ENCODE peak calls at places on chromosomes 11 and 22, in eight cellular contexts. One of them, this sample, is unnamed.

GRCh38 chr11:127485541-127485940 is 485.0 kb upstream of the KIRREL3 start:
- DNase-seq in tibial nerve: no peak
- DNase-seq in transverse colon: no peak
- DNase-seq in stomach: no peak
- DNase-seq in A549: no peak
- DNase-seq in SK-N-SH: no peak
- DNase-seq in sigmoid colon: no peak
- DNase-seq in ovary: no peak
- DNase-seq in this sample: peak

GRCh38 chr11:67002297-67002913 is 20.5 kb upstream of the SYT12 start:
- DNase-seq in tibial nerve: no peak
- DNase-seq in transverse colon: no peak
- DNase-seq in stomach: no peak
- DNase-seq in A549: no peak
- DNase-seq in SK-N-SH: no peak
- DNase-seq in sigmoid colon: no peak
- DNase-seq in ovary: no peak
- DNase-seq in this sample: no peak

GRCh38 chr11:63745304-63746170 is 23.0 kb downstream of the ZFTA start:
- DNase-seq in tibial nerve: no peak
- DNase-seq in transverse colon: no peak
- DNase-seq in stomach: no peak
- DNase-seq in A549: no peak
- DNase-seq in SK-N-SH: no peak
- DNase-seq in sigmoid colon: no peak
- DNase-seq in ovary: no peak
- DNase-seq in this sample: no peak

GRCh38 chr11:57751676-57752253 is at the start of gene BTBD18:
- DNase-seq in tibial nerve: no peak
- DNase-seq in transverse colon: peak
- DNase-seq in stomach: peak
- DNase-seq in A549: peak
- DNase-seq in SK-N-SH: peak
- DNase-seq in sigmoid colon: no peak
- DNase-seq in ovary: no peak
- DNase-seq in this sample: no peak

GRCh38 chr11:71263391-71263790 is 11.0 kb upstream of the SHANK2 start:
- DNase-seq in tibial nerve: no peak
- DNase-seq in transverse colon: no peak
- DNase-seq in stomach: no peak
- DNase-seq in A549: no peak
- DNase-seq in SK-N-SH: no peak
- DNase-seq in sigmoid colon: no peak
- DNase-seq in ovary: no peak
- DNase-seq in this sample: no peak

GRCh38 chr11:65436412-65437032 is 13.9 kb downstream of the NEAT1 start:
- DNase-seq in tibial nerve: peak
- DNase-seq in transverse colon: peak
- DNase-seq in stomach: peak
- DNase-seq in A549: no peak
- DNase-seq in SK-N-SH: no peak
- DNase-seq in sigmoid colon: peak
- DNase-seq in ovary: no peak
- DNase-seq in this sample: peak

GRCh38 chr11:16788141-16789060 is 50.0 kb downstream of the C11orf58 start:
- DNase-seq in tibial nerve: peak
- DNase-seq in transverse colon: peak
- DNase-seq in stomach: peak
- DNase-seq in A549: peak
- DNase-seq in SK-N-SH: peak
- DNase-seq in sigmoid colon: peak
- DNase-seq in ovary: peak
- DNase-seq in this sample: no peak

GRCh38 chr11:34348919-34349318 is 8.9 kb downstream of the ABTB2 start:
- DNase-seq in tibial nerve: no peak
- DNase-seq in transverse colon: no peak
- DNase-seq in stomach: no peak
- DNase-seq in A549: no peak
- DNase-seq in SK-N-SH: no peak
- DNase-seq in sigmoid colon: no peak
- DNase-seq in ovary: no peak
- DNase-seq in this sample: no peak

GRCh38 chr11:119814766-119815165 is 85.8 kb upstream of the NECTIN1 start:
- DNase-seq in tibial nerve: no peak
- DNase-seq in transverse colon: no peak
- DNase-seq in stomach: no peak
- DNase-seq in A549: no peak
- DNase-seq in SK-N-SH: no peak
- DNase-seq in sigmoid colon: no peak
- DNase-seq in ovary: no peak
- DNase-seq in this sample: no peak

GRCh38 chr11:128318856-128319474 is 268.4 kb downstream of the ETS1 start:
- DNase-seq in tibial nerve: no peak
- DNase-seq in transverse colon: no peak
- DNase-seq in stomach: no peak
- DNase-seq in A549: no peak
- DNase-seq in SK-N-SH: no peak
- DNase-seq in sigmoid colon: no peak
- DNase-seq in ovary: no peak
- DNase-seq in this sample: peak

GRCh38 chr11:46330154-46330886 is 16.9 kb upstream of the DGKZ start:
- DNase-seq in tibial nerve: no peak
- DNase-seq in transverse colon: no peak
- DNase-seq in stomach: no peak
- DNase-seq in A549: no peak
- DNase-seq in SK-N-SH: no peak
- DNase-seq in sigmoid colon: no peak
- DNase-seq in ovary: no peak
- DNase-seq in this sample: no peak

GRCh38 chr11:68749501-68750196 is 1.7 kb downstream of the TESMIN start:
- DNase-seq in tibial nerve: no peak
- DNase-seq in transverse colon: no peak
- DNase-seq in stomach: no peak
- DNase-seq in A549: no peak
- DNase-seq in SK-N-SH: no peak
- DNase-seq in sigmoid colon: no peak
- DNase-seq in ovary: no peak
- DNase-seq in this sample: no peak

GRCh38 chr11:35165416-35166368 is 26.7 kb downstream of the CD44 start:
- DNase-seq in tibial nerve: no peak
- DNase-seq in transverse colon: peak
- DNase-seq in stomach: peak
- DNase-seq in A549: no peak
- DNase-seq in SK-N-SH: no peak
- DNase-seq in sigmoid colon: no peak
- DNase-seq in ovary: no peak
- DNase-seq in this sample: no peak

GRCh38 chr11:40062616-40063015 is 1396.8 kb downstream of the LRRC4C start:
- DNase-seq in tibial nerve: no peak
- DNase-seq in transverse colon: no peak
- DNase-seq in stomach: no peak
- DNase-seq in A549: no peak
- DNase-seq in SK-N-SH: no peak
- DNase-seq in sigmoid colon: no peak
- DNase-seq in ovary: no peak
- DNase-seq in this sample: no peak

GRCh38 chr22:49761836-49762235 is 65.8 kb downstream of the BRD1 start:
- DNase-seq in tibial nerve: peak
- DNase-seq in transverse colon: no peak
- DNase-seq in stomach: no peak
- DNase-seq in A549: no peak
- DNase-seq in SK-N-SH: no peak
- DNase-seq in sigmoid colon: no peak
- DNase-seq in ovary: no peak
- DNase-seq in this sample: no peak

GRCh38 chr22:33271390-33272161 is 213.4 kb upstream of the SYN3 start:
- DNase-seq in tibial nerve: no peak
- DNase-seq in transverse colon: peak
- DNase-seq in stomach: peak
- DNase-seq in A549: no peak
- DNase-seq in SK-N-SH: no peak
- DNase-seq in sigmoid colon: no peak
- DNase-seq in ovary: peak
- DNase-seq in this sample: no peak

GRCh38 chr11:71267807-71268421 is 15.5 kb upstream of the SHANK2 start:
- DNase-seq in tibial nerve: no peak
- DNase-seq in transverse colon: no peak
- DNase-seq in stomach: peak
- DNase-seq in A549: no peak
- DNase-seq in SK-N-SH: no peak
- DNase-seq in sigmoid colon: peak
- DNase-seq in ovary: no peak
- DNase-seq in this sample: peak

GRCh38 chr11:12729941-12730340 is 55.7 kb downstream of the TEAD1 start:
- DNase-seq in tibial nerve: no peak
- DNase-seq in transverse colon: no peak
- DNase-seq in stomach: no peak
- DNase-seq in A549: no peak
- DNase-seq in SK-N-SH: no peak
- DNase-seq in sigmoid colon: no peak
- DNase-seq in ovary: no peak
- DNase-seq in this sample: no peak

GRCh38 chr22:44901301-44901700 is 108.5 kb downstream of the PHF21B start:
- DNase-seq in tibial nerve: no peak
- DNase-seq in transverse colon: no peak
- DNase-seq in stomach: no peak
- DNase-seq in A549: no peak
- DNase-seq in SK-N-SH: no peak
- DNase-seq in sigmoid colon: no peak
- DNase-seq in ovary: no peak
- DNase-seq in this sample: no peak

DNA sequence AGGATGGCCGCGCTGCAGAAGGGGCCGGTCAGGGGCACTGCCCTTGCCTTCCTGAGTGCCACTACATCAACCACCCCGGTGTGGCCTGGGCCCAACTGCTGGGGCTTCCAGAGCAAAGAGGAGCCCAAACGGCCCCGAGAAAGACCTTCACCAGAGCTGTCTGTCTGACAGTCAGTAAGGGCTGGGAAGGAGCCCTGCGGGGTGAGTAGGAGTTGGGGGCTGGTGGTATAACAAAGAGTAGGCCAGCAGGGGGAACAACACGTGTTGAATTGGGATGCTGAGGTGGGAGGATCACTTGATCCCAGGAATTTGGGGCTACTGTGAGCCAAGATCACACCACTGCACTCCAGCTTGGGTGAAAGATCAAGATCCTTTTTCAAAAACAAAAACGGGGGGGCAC is 3.9 kb downstream of the GSTT4 start:
- DNase-seq in tibial nerve: no peak
- DNase-seq in transverse colon: no peak
- DNase-seq in stomach: no peak
- DNase-seq in A549: no peak
- DNase-seq in SK-N-SH: peak
- DNase-seq in sigmoid colon: no peak
- DNase-seq in ovary: no peak
- DNase-seq in this sample: no peak
- TF ChIP-seq EP300 in tibial nerve: no peak
- TF ChIP-seq EP300 in transverse colon: no peak
- TF ChIP-seq EP300 in stomach: no peak
- TF ChIP-seq EP300 in A549: no peak
- TF ChIP-seq EP300 in SK-N-SH: no peak
- TF ChIP-seq EP300 in sigmoid colon: no peak
- TF ChIP-seq EP300 in ovary: no peak
- TF ChIP-seq EP300 in this sample: no peak

GRCh38 chr22:42603427-42603826 is 11.3 kb downstream of the POLDIP3 start:
- DNase-seq in tibial nerve: no peak
- DNase-seq in transverse colon: no peak
- DNase-seq in stomach: no peak
- DNase-seq in A549: no peak
- DNase-seq in SK-N-SH: no peak
- DNase-seq in sigmoid colon: no peak
- DNase-seq in ovary: no peak
- DNase-seq in this sample: no peak

GRCh38 chr22:42604403-42604802 is 10.3 kb downstream of the POLDIP3 start:
- DNase-seq in tibial nerve: no peak
- DNase-seq in transverse colon: no peak
- DNase-seq in stomach: peak
- DNase-seq in A549: no peak
- DNase-seq in SK-N-SH: no peak
- DNase-seq in sigmoid colon: no peak
- DNase-seq in ovary: no peak
- DNase-seq in this sample: no peak

GRCh38 chr22:42596863-42597530 is 17.7 kb downstream of the POLDIP3 start:
- DNase-seq in tibial nerve: no peak
- DNase-seq in transverse colon: no peak
- DNase-seq in stomach: no peak
- DNase-seq in A549: no peak
- DNase-seq in SK-N-SH: no peak
- DNase-seq in sigmoid colon: no peak
- DNase-seq in ovary: no peak
- DNase-seq in this sample: no peak

GRCh38 chr22:42601879-42602465 is 12.7 kb downstream of the POLDIP3 start:
- DNase-seq in tibial nerve: no peak
- DNase-seq in transverse colon: no peak
- DNase-seq in stomach: no peak
- DNase-seq in A549: no peak
- DNase-seq in SK-N-SH: no peak
- DNase-seq in sigmoid colon: no peak
- DNase-seq in ovary: no peak
- DNase-seq in this sample: no peak

GRCh38 chr22:42602470-42602869 is 12.2 kb downstream of the POLDIP3 start:
- DNase-seq in tibial nerve: no peak
- DNase-seq in transverse colon: peak
- DNase-seq in stomach: peak
- DNase-seq in A549: no peak
- DNase-seq in SK-N-SH: no peak
- DNase-seq in sigmoid colon: no peak
- DNase-seq in ovary: no peak
- DNase-seq in this sample: no peak
- H3K27ac ChIP-seq in tibial nerve: no peak
- H3K27ac ChIP-seq in transverse colon: peak
- H3K27ac ChIP-seq in stomach: peak
- H3K27ac ChIP-seq in A549: no peak
- H3K27ac ChIP-seq in SK-N-SH: no peak
- H3K27ac ChIP-seq in sigmoid colon: no peak
- H3K27ac ChIP-seq in ovary: no peak
- H3K27ac ChIP-seq in this sample: no peak

GRCh38 chr11:118051611-118052461 is 25.0 kb upstream of the TMPRSS4 start:
- DNase-seq in tibial nerve: no peak
- DNase-seq in transverse colon: peak
- DNase-seq in stomach: peak
- DNase-seq in A549: no peak
- DNase-seq in SK-N-SH: no peak
- DNase-seq in sigmoid colon: no peak
- DNase-seq in ovary: no peak
- DNase-seq in this sample: peak
- TF ChIP-seq EP300 in tibial nerve: no peak
- TF ChIP-seq EP300 in transverse colon: no peak
- TF ChIP-seq EP300 in stomach: no peak
- TF ChIP-seq EP300 in A549: no peak
- TF ChIP-seq EP300 in SK-N-SH: no peak
- TF ChIP-seq EP300 in sigmoid colon: no peak
- TF ChIP-seq EP300 in ovary: no peak
- TF ChIP-seq EP300 in this sample: no peak

DNA sequence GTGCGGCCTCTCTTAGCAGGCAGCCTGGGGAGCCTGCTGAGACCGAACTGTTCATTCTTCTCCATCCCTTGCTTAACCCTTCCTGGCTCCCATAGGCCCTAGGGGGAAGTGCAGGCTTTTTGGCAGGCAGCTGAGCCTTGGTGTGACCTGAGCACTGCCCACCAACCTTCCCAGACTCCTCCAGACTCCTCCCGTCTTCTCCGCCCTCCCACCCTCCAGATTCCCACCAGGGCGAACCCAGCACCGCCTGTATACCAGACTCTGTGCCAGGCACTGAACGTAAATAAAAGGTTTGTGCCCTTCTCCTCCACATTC is 7.9 kb downstream of the RELT start:
- DNase-seq in tibial nerve: no peak
- DNase-seq in transverse colon: no peak
- DNase-seq in stomach: no peak
- DNase-seq in A549: no peak
- DNase-seq in SK-N-SH: no peak
- DNase-seq in sigmoid colon: no peak
- DNase-seq in ovary: no peak
- DNase-seq in this sample: no peak
- H3K27ac ChIP-seq in tibial nerve: peak
- H3K27ac ChIP-seq in transverse colon: peak
- H3K27ac ChIP-seq in stomach: no peak
- H3K27ac ChIP-seq in A549: peak
- H3K27ac ChIP-seq in SK-N-SH: no peak
- H3K27ac ChIP-seq in sigmoid colon: peak
- H3K27ac ChIP-seq in ovary: no peak
- H3K27ac ChIP-seq in this sample: peak